ENCODE peak calls at places on chromosomes 11 and 22, in seven cellular contexts. One of them, this sample, is unnamed.

GRCh38 chr11:129639300-129639699 is 176.3 kb upstream of the TMEM45B start:
- DNase-seq in upper lobe of right lung: no peak
- DNase-seq in glutamatergic neuron: no peak
- DNase-seq in stomach: no peak
- DNase-seq in SW 1271: peak; percentile 96
- DNase-seq in Daoy: peak; percentile 89
- DNase-seq in kidney tubule cell: peak; percentile 95
- DNase-seq in this sample: no peak

GRCh38 chr11:77151804-77152513 is 23.9 kb downstream of the MYO7A start:
- DNase-seq in upper lobe of right lung: no peak
- DNase-seq in glutamatergic neuron: no peak
- DNase-seq in stomach: no peak
- DNase-seq in SW 1271: no peak
- DNase-seq in Daoy: peak; percentile 35
- DNase-seq in kidney tubule cell: no peak
- DNase-seq in this sample: no peak

GRCh38 chr11:80843266-80843974 is 1402.6 kb upstream of the TENM4 start:
- DNase-seq in upper lobe of right lung: no peak
- DNase-seq in glutamatergic neuron: no peak
- DNase-seq in stomach: no peak
- DNase-seq in SW 1271: no peak
- DNase-seq in Daoy: no peak
- DNase-seq in kidney tubule cell: no peak
- DNase-seq in this sample: no peak

GRCh38 chr11:66637557-66638176 is 836 bp upstream of the RBM4 start:
- DNase-seq in upper lobe of right lung: no peak
- DNase-seq in glutamatergic neuron: no peak
- DNase-seq in stomach: no peak
- DNase-seq in SW 1271: no peak
- DNase-seq in Daoy: no peak
- DNase-seq in kidney tubule cell: no peak
- DNase-seq in this sample: no peak

GRCh38 chr11:15993360-15993759 is 363.0 kb downstream of the SOX6 start:
- DNase-seq in upper lobe of right lung: no peak
- DNase-seq in glutamatergic neuron: no peak
- DNase-seq in stomach: no peak
- DNase-seq in SW 1271: no peak
- DNase-seq in Daoy: no peak
- DNase-seq in kidney tubule cell: no peak
- DNase-seq in this sample: no peak

GRCh38 chr22:27632451-27633295 is 168.9 kb downstream of the MN1 start:
- DNase-seq in upper lobe of right lung: no peak
- DNase-seq in glutamatergic neuron: no peak
- DNase-seq in stomach: no peak
- DNase-seq in SW 1271: no peak
- DNase-seq in Daoy: no peak
- DNase-seq in kidney tubule cell: peak; percentile 37
- DNase-seq in this sample: peak; percentile 54

GRCh38 chr11:126194121-126194543 is 17.3 kb downstream of the RPUSD4 start:
- DNase-seq in upper lobe of right lung: no peak
- DNase-seq in glutamatergic neuron: peak; percentile 52
- DNase-seq in stomach: peak; percentile 34
- DNase-seq in SW 1271: peak; percentile 29
- DNase-seq in Daoy: peak; percentile 30
- DNase-seq in kidney tubule cell: peak; percentile 61
- DNase-seq in this sample: peak; percentile 61

GRCh38 chr11:60498399-60498798 is 5.8 kb downstream of the MS4A12 start:
- DNase-seq in upper lobe of right lung: no peak
- DNase-seq in glutamatergic neuron: no peak
- DNase-seq in stomach: no peak
- DNase-seq in SW 1271: no peak
- DNase-seq in Daoy: no peak
- DNase-seq in kidney tubule cell: no peak
- DNase-seq in this sample: no peak

GRCh38 chr22:43050995-43051394 is 36.0 kb upstream of the PACSIN2 start:
- DNase-seq in upper lobe of right lung: no peak
- DNase-seq in glutamatergic neuron: no peak
- DNase-seq in stomach: no peak
- DNase-seq in SW 1271: no peak
- DNase-seq in Daoy: no peak
- DNase-seq in kidney tubule cell: no peak
- DNase-seq in this sample: no peak

GRCh38 chr11:14029971-14030531 is 67.5 kb downstream of the SPON1 start:
- DNase-seq in upper lobe of right lung: peak; percentile 90
- DNase-seq in glutamatergic neuron: no peak
- DNase-seq in stomach: peak; percentile 79
- DNase-seq in SW 1271: no peak
- DNase-seq in Daoy: peak; percentile 81
- DNase-seq in kidney tubule cell: peak; percentile 76
- DNase-seq in this sample: no peak

GRCh38 chr11:34680206-34680605 is 59.3 kb downstream of the EHF start:
- DNase-seq in upper lobe of right lung: no peak
- DNase-seq in glutamatergic neuron: no peak
- DNase-seq in stomach: no peak
- DNase-seq in SW 1271: no peak
- DNase-seq in Daoy: peak; percentile 81
- DNase-seq in kidney tubule cell: peak; percentile 87
- DNase-seq in this sample: no peak

GRCh38 chr11:100761806-100762205 is 74.7 kb downstream of the ARHGAP42 start:
- DNase-seq in upper lobe of right lung: no peak
- DNase-seq in glutamatergic neuron: no peak
- DNase-seq in stomach: no peak
- DNase-seq in SW 1271: no peak
- DNase-seq in Daoy: no peak
- DNase-seq in kidney tubule cell: no peak
- DNase-seq in this sample: no peak

GRCh38 chr11:132125855-132126841 is 755.7 kb downstream of the NTM start:
- DNase-seq in upper lobe of right lung: no peak
- DNase-seq in glutamatergic neuron: peak; percentile 56
- DNase-seq in stomach: no peak
- DNase-seq in SW 1271: no peak
- DNase-seq in Daoy: peak; percentile 53
- DNase-seq in kidney tubule cell: peak; percentile 38
- DNase-seq in this sample: no peak

This sample was measured in BE2C.